ENCODE peak calls at places on chromosomes 1 and 21, in five cellular contexts. U is transverse colon, R is AG08395, S is NCI-H187 treated with DMSO at 0.1 percent for 48 hours, J is HFFc6. E is an unnamed sample.

GRCh38 chr1:193275773-193276172 is 89.4 kb upstream of the B3GALT2 start:
- DNase-seq in S (no peak), U (no peak), J (no peak), R (no peak), E (no peak)

GRCh38 chr1:22969224-22969829 is 3.3 kb downstream of the LACTBL1 start:
- DNase-seq in S (no peak), R (peak), U (peak), J (peak), E (no peak)

GRCh38 chr1:153340356-153340755 is 8.3 kb downstream of the PGLYRP4 start:
- DNase-seq in R (no peak), S (no peak), U (no peak), J (no peak), E (no peak)

GRCh38 chr21:46356494-46357334 is 32.8 kb downstream of the PCNT start:
- DNase-seq in S (no peak), R (no peak), U (no peak), J (no peak), E (no peak)

GRCh38 chr1:22889213-22889827 is 83.3 kb downstream of the LACTBL1 start:
- DNase-seq in U (no peak), R (peak), S (no peak), J (peak), E (peak)

GRCh38 chr1:2637472-2637871 is 4.7 kb upstream of the MMEL1 start:
- DNase-seq in R (no peak), S (no peak), J (no peak), U (no peak), E (no peak)

GRCh38 chr1:55466343-55466742 is 251.2 kb upstream of the USP24 start:
- DNase-seq in S (no peak), R (peak), J (no peak), U (peak), E (no peak)

GRCh38 chr21:22421416-22422190 is 1423.4 kb downstream of the NCAM2 start:
- DNase-seq in J (no peak), U (no peak), R (no peak), S (no peak), E (no peak)

GRCh38 chr1:20445956-20446355 is 40.1 kb downstream of the CAMK2N1 start:
- DNase-seq in S (no peak), J (no peak), U (no peak), R (no peak), E (no peak)

GRCh38 chr1:63710306-63710705 is 63.5 kb upstream of the ROR1 start:
- DNase-seq in S (no peak), R (no peak), J (no peak), U (no peak), E (no peak)

GRCh38 chr1:152823291-152823690 is 4.0 kb upstream of the LCE1A start:
- DNase-seq in S (no peak), U (no peak), R (no peak), J (no peak), E (no peak)

GRCh38 chr1:109776206-109776835 is 12.6 kb upstream of the EPS8L3 start:
- DNase-seq in U (peak), S (no peak), R (no peak), J (no peak), E (no peak)

GRCh38 chr21:18155508-18156193 is 89.0 kb upstream of the CHODL start:
- DNase-seq in J (no peak), R (no peak), U (no peak), S (no peak), E (no peak)

GRCh38 chr1:203077956-203078355 is 7.9 kb downstream of the MYOG start:
- DNase-seq in U (no peak), S (no peak), J (no peak), R (no peak), E (no peak)

GRCh38 chr21:41833138-41834115 is 45.7 kb downstream of the PRDM15 start:
- DNase-seq in R (no peak), S (no peak), U (peak), J (no peak), E (no peak)

GRCh38 chr1:185987611-185988441 is 253.6 kb downstream of the HMCN1 start:
- DNase-seq in U (no peak), J (no peak), S (no peak), R (no peak), E (no peak)

GRCh38 chr1:177351361-177352108 is 180.8 kb downstream of the BRINP2 start:
- DNase-seq in R (no peak), U (peak), S (no peak), J (no peak), E (no peak)

GRCh38 chr1:12434174-12434573 is 183.8 kb downstream of the DHRS3 start:
- DNase-seq in S (no peak), R (peak), U (peak), J (peak), E (no peak)

GRCh38 chr1:116724765-116725375 is 29.4 kb upstream of the CD2 start:
- DNase-seq in U (peak), R (peak), J (peak), S (peak), E (no peak)

GRCh38 chr1:28328228-28328648 is 602 bp upstream of the MED18 start:
- DNase-seq in J (no peak), S (no peak), U (no peak), R (no peak), E (no peak)

GRCh38 chr1:45302505-45303331 is 24.0 kb upstream of the HPDL start:
- DNase-seq in S (no peak), R (no peak), U (no peak), J (no peak), E (no peak)

GRCh38 chr1:183912265-183912886 is 107.5 kb downstream of the RGL1 start:
- DNase-seq in R (no peak), U (no peak), S (no peak), J (no peak), E (no peak)

GRCh38 chr1:173798078-173798477 is 26.4 kb upstream of the DARS2 start:
- DNase-seq in U (no peak), S (no peak), R (peak), J (no peak), E (no peak)

GRCh38 chr1:59498640-59499039 is 201.7 kb downstream of the FGGY start:
- DNase-seq in R (peak), J (peak), U (no peak), S (no peak), E (no peak)

GRCh38 chr1:31736675-31737074 is 27.5 kb downstream of the ADGRB2 start:
- DNase-seq in U (peak), S (no peak), R (no peak), J (no peak), E (no peak)

GRCh38 chr1:183093821-183094287 is 70.6 kb downstream of the LAMC1 start:
- DNase-seq in J (peak), S (no peak), R (peak), U (no peak), E (no peak)